ENCODE peak calls at places on chromosomes 4 and X, in seven cellular contexts. E, T, A, W, P, B and Y are unnamed samples.

GRCh38 chr4:8221985-8222384 is 22.9 kb downstream of the SH3TC1 start:
- DNase-seq in E (no peak), W (no peak), A (no peak), P (no peak), T (no peak), B (no peak), Y (no peak)

GRCh38 chr4:8765084-8765483 is 106.6 kb downstream of the HMX1 start:
- DNase-seq in T (no peak), W (no peak), B (peak; percentile 7), P (no peak), A (no peak), E (no peak), Y (no peak)

GRCh38 chr4:90209922-90210321 is 82.7 kb downstream of the CCSER1 start:
- DNase-seq in T (no peak), P (no peak), W (no peak), E (no peak), A (no peak), B (no peak), Y (no peak)

GRCh38 chrX:151151668-151152267 is 24.6 kb upstream of the GPR50 start:
- DNase-seq in W (peak; percentile 9), A (peak; percentile 60), E (peak; percentile 0), T (peak; percentile 1), B (no peak), P (peak; percentile 15), Y (peak; percentile 3)

GRCh38 chrX:13346646-13347045 is 26.8 kb upstream of the ATXN3L start:
- DNase-seq in P (no peak), T (no peak), A (peak; percentile 31), B (no peak), E (no peak), W (no peak), Y (peak; percentile 23)

GRCh38 chr4:13543091-13543581 is 1.2 kb downstream of the NKX3-2 start:
- DNase-seq in E (no peak), A (no peak), W (no peak), T (no peak), P (no peak), B (no peak), Y (no peak)

GRCh38 chrX:10617964-10618342 is 2.4 kb downstream of the MID1 start:
- DNase-seq in B (no peak), A (no peak), P (peak; percentile 11), E (no peak), T (peak; percentile 25), W (no peak), Y (no peak)

GRCh38 chrX:11688201-11688600 is 22.5 kb upstream of the ARHGAP6 start:
- DNase-seq in P (no peak), T (no peak), E (no peak), A (no peak), W (no peak), B (no peak), Y (no peak)

GRCh38 chrX:20527458-20528099 is 260.9 kb upstream of the RPS6KA3 start:
- DNase-seq in W (no peak), T (peak; percentile 37), B (peak; percentile 18), P (no peak), E (no peak), A (peak; percentile 79), Y (no peak)

GRCh38 chr4:87758278-87758677 is 41.1 kb upstream of the IBSP start:
- DNase-seq in A (no peak), P (no peak), E (no peak), T (no peak), W (no peak), B (no peak), Y (no peak)

GRCh38 chr4:3121596-3121995 is 47.1 kb downstream of the HTT start:
- DNase-seq in A (no peak), B (no peak), E (no peak), P (no peak), W (no peak), T (no peak), Y (no peak)

GRCh38 chr4:156957558-156957957 is 14.0 kb downstream of the PDGFC start:
- DNase-seq in P (no peak), A (no peak), B (no peak), T (no peak), E (no peak), W (no peak), Y (no peak)

GRCh38 chr4:109649872-109650271 is 53.4 kb downstream of the CASP6 start:
- DNase-seq in W (no peak), P (no peak), E (no peak), A (no peak), T (no peak), B (no peak), Y (no peak)

GRCh38 chr4:56311299-56311975 is 75.9 kb downstream of the AASDH start:
- DNase-seq in A (peak; percentile 18), E (no peak), P (no peak), W (no peak), T (no peak), B (no peak), Y (no peak)

GRCh38 chr4:141898336-141898735 is 262.0 kb downstream of the IL15 start:
- DNase-seq in A (no peak), T (no peak), B (no peak), P (no peak), E (no peak), W (no peak), Y (no peak)

GRCh38 chr4:154622598-154622997 is 10.1 kb upstream of the FGG start:
- DNase-seq in B (no peak), P (peak; percentile 10), T (peak; percentile 50), W (peak; percentile 3), A (peak; percentile 17), E (no peak), Y (no peak)

GRCh38 chr4:43837171-43837570 is 611.4 kb downstream of the KCTD8 start:
- DNase-seq in T (peak; percentile 10), E (no peak), A (no peak), W (no peak), P (no peak), B (no peak), Y (no peak)

GRCh38 chr4:141180991-141181760 is 39.5 kb upstream of the ZNF330 start:
- DNase-seq in W (no peak), T (no peak), A (no peak), P (no peak), E (no peak), B (no peak), Y (no peak)

GRCh38 chr4:3254302-3255131 is 5.6 kb downstream of the MSANTD1 start:
- DNase-seq in T (no peak), E (no peak), B (no peak), P (no peak), A (no peak), W (no peak), Y (no peak)

GRCh38 chr4:39037491-39037825 is 5.2 kb upstream of the TMEM156 start:
- DNase-seq in W (no peak), E (no peak), B (no peak), P (no peak), A (no peak), T (no peak), Y (no peak)

GRCh38 chr4:92304073-92304472 is 307 bp downstream of the GRID2 start:
- DNase-seq in W (no peak), E (no peak), A (no peak), B (no peak), P (no peak), T (no peak), Y (no peak)